ENCODE peak calls at places on chromosome 9, in five cellular contexts. Q is stimulated activated CD8-positive, alpha-beta memory T cell treated with anti-CD3 and anti-CD28 coated beads, Interleukin-4, amount 100 ng/mL, for 48 hours; P is EL; H is activated CD4-positive, alpha-beta T cell treated with anti-CD3 and anti-CD28 coated beads, Interleukin-2, amount 10 ng/mL, durations not matched to agents 24 days and 14 days; Y is AG20443. X is an unnamed sample.

GRCh38 chr9:35415769-35416427 is 74.0 kb upstream of the RUSC2 start:
- DNase-seq in Q (no peak), P (no peak), H (no peak), Y (no peak), X (no peak)

GRCh38 chr9:104795857-104796256 is 31.9 kb downstream of the NIPSNAP3B start:
- DNase-seq in Q (no peak), P (no peak), H (no peak), Y (no peak), X (no peak)

GRCh38 chr9:137305060-137305787 is 3.2 kb upstream of the NRARP start:
- DNase-seq in Q (peak), P (no peak), H (peak), Y (peak), X (no peak)

GRCh38 chr9:12633016-12633765 is 60.0 kb upstream of the TYRP1 start:
- DNase-seq in Q (no peak), P (no peak), H (no peak), Y (no peak), X (no peak)

GRCh38 chr9:3768698-3769458 is 243.1 kb upstream of the RFX3 start:
- DNase-seq in Q (no peak), P (peak), H (no peak), Y (peak), X (no peak)

GRCh38 chr9:122394265-122395242 is 23.7 kb downstream of the PTGS1 start:
- DNase-seq in Q (no peak), P (peak), H (no peak), Y (peak), X (no peak)

GRCh38 chr9:23677446-23677845 is 148.6 kb downstream of the ELAVL2 start:
- DNase-seq in Q (no peak), P (no peak), H (no peak), Y (no peak), X (no peak)

GRCh38 chr9:22227986-22228385 is 218.6 kb upstream of the DMRTA1 start:
- DNase-seq in Q (no peak), P (no peak), H (no peak), Y (no peak), X (no peak)

GRCh38 chr9:136170291-136170901 is 34.5 kb downstream of the LHX3 start:
- DNase-seq in Q (peak), P (peak), H (peak), Y (peak), X (no peak)

GRCh38 chr9:2291980-2292704 is 277.0 kb downstream of the SMARCA2 start:
- DNase-seq in Q (no peak), P (peak), H (no peak), Y (peak), X (no peak)

GRCh38 chr9:113687107-113687679 is 188.9 kb upstream of the ZNF618 start:
- DNase-seq in Q (no peak), P (no peak), H (no peak), Y (no peak), X (no peak)

GRCh38 chr9:135756576-135756975 is 54.6 kb downstream of the KCNT1 start:
- DNase-seq in Q (no peak), P (no peak), H (no peak), Y (no peak), X (no peak)

GRCh38 chr9:90921104-90921503 is 119.5 kb downstream of the SYK start:
- DNase-seq in Q (no peak), P (no peak), H (no peak), Y (no peak), X (no peak)

GRCh38 chr9:78938821-78939220 is 632.9 kb upstream of the TLE4 start:
- DNase-seq in Q (no peak), P (no peak), H (no peak), Y (peak), X (no peak)

GRCh38 chr9:31790720-31791119 is 593.7 kb upstream of the ACO1 start:
- DNase-seq in Q (no peak), P (no peak), H (no peak), Y (no peak), X (no peak)

GRCh38 chr9:81634915-81635516 is 54.3 kb downstream of the TLE1 start:
- DNase-seq in Q (no peak), P (peak), H (no peak), Y (no peak), X (no peak)

GRCh38 chr9:27527702-27528277 is 1.8 kb downstream of the MOB3B start:
- DNase-seq in Q (no peak), P (no peak), H (no peak), Y (peak), X (no peak)

GRCh38 chr9:73714294-73714693 is 562.6 kb downstream of the ANXA1 start:
- DNase-seq in Q (no peak), P (no peak), H (no peak), Y (no peak), X (no peak)

GRCh38 chr9:75418518-75418917 is 330.2 kb downstream of the OSTF1 start:
- DNase-seq in Q (no peak), P (no peak), H (no peak), Y (no peak), X (no peak)

GRCh38 chr9:129828051-129828450 is 4.1 kb upstream of the TOR1A start:
- DNase-seq in Q (no peak), P (no peak), H (no peak), Y (no peak), X (no peak)

GRCh38 chr9:87646546-87646945 is 79.4 kb upstream of the CTSL start:
- DNase-seq in Q (no peak), P (no peak), H (no peak), Y (no peak), X (no peak)

GRCh38 chr9:89716559-89716958 is 111.7 kb downstream of the GADD45G start:
- DNase-seq in Q (no peak), P (no peak), H (no peak), Y (no peak), X (no peak)

GRCh38 chr9:130997925-130998595 is 10.9 kb upstream of the LAMC3 start:
- DNase-seq in Q (peak), P (peak), H (peak), Y (peak), X (no peak)

GRCh38 chr9:92961627-92962302 is 14.4 kb downstream of the FGD3 start:
- DNase-seq in Q (peak), P (no peak), H (peak), Y (no peak), X (no peak)

GRCh38 chr9:68551191-68551590 is 10.5 kb upstream of the TMEM252 start:
- DNase-seq in Q (no peak), P (no peak), H (no peak), Y (no peak), X (no peak)

GRCh38 chr9:78239506-78239905 is 3.6 kb downstream of the CEP78 start:
- DNase-seq in Q (no peak), P (peak), H (peak), Y (no peak), X (no peak)

GRCh38 chr9:128254855-128255759 is 20.7 kb downstream of the GOLGA2 start:
- DNase-seq in Q (peak), P (peak), H (peak), Y (peak), X (no peak)

GRCh38 chr9:8349369-8349768 is 549.8 kb upstream of the DMAC1 start:
- DNase-seq in Q (no peak), P (no peak), H (no peak), Y (no peak), X (no peak)

GRCh38 chr9:132350861-132351315 is 3.9 kb downstream of the SETX start:
- DNase-seq in Q (peak), P (peak), H (peak), Y (peak), X (no peak)

GRCh38 chr9:135703726-135704125 is 1.7 kb downstream of the KCNT1 start:
- DNase-seq in Q (no peak), P (no peak), H (no peak), Y (no peak), X (no peak)

GRCh38 chr9:109101810-109102209 is 17.9 kb downstream of the TMEM245 start:
- DNase-seq in Q (no peak), P (peak), H (peak), Y (no peak), X (no peak)

GRCh38 chr9:97046228-97046627 is 7.3 kb upstream of the CTSV start:
- DNase-seq in Q (no peak), P (peak), H (no peak), Y (peak), X (no peak)

GRCh38 chr9:29208670-29209069 is 1635.4 kb upstream of the C9orf72 start:
- DNase-seq in Q (no peak), P (no peak), H (no peak), Y (no peak), X (no peak)

X was measured in SIG-M5.